ENCODE peak calls at places on chromosomes 7 and 10, in four cellular contexts. V is neural crest cell, K is brain microvascular endothelial cell, Z is AG08396. T is an unnamed sample.

GRCh38 chr10:29537799-29538198 is 97.0 kb downstream of the SVIL start:
- DNase-seq in V (no peak), K (no peak), Z (no peak), T (no peak)

GRCh38 chr7:94969434-94970084 is 62.2 kb downstream of the PPP1R9A start:
- DNase-seq in V (no peak), K (no peak), Z (no peak), T (no peak)

GRCh38 chr10:77671594-77672252 is 34.1 kb upstream of the KCNMA1 start:
- DNase-seq in V (no peak), K (no peak), Z (no peak), T (no peak)

GRCh38 chr10:131099028-131099427 is 212.5 kb downstream of the TCERG1L start:
- DNase-seq in V (no peak), K (no peak), Z (no peak), T (no peak)

GRCh38 chr7:116524609-116525297 is at the start of gene CAV1:
- DNase-seq in V (peak; percentile 18), K (peak; percentile 94), Z (peak; percentile 89), T (peak; percentile 95)

GRCh38 chr7:137771679-137772078 is 75.1 kb downstream of the DGKI start:
- DNase-seq in V (no peak), K (peak; percentile 91), Z (no peak), T (peak; percentile 47)

GRCh38 chr7:92609921-92610518 is 19.8 kb upstream of the FAM133B start:
- DNase-seq in V (no peak), K (no peak), Z (no peak), T (no peak)

GRCh38 chr10:117339569-117339968 is 35.7 kb downstream of the PDZD8 start:
- DNase-seq in V (no peak), K (peak; percentile 11), Z (peak; percentile 13), T (no peak)

GRCh38 chr10:21078410-21079329 is 181.6 kb upstream of the NEBL start:
- DNase-seq in V (peak; percentile 70), K (peak; percentile 58), Z (peak; percentile 50), T (peak; percentile 53)

GRCh38 chr7:31122649-31123058 is 70.5 kb downstream of the ADCYAP1R1 start:
- DNase-seq in V (peak; percentile 61), K (peak; percentile 79), Z (peak; percentile 76), T (peak; percentile 77)

GRCh38 chr10:91709394-91709798 is 76.5 kb upstream of the PPP1R3C start:
- DNase-seq in V (no peak), K (no peak), Z (no peak), T (no peak)

GRCh38 chr7:19405546-19405945 is 260.3 kb upstream of the FERD3L start:
- DNase-seq in V (no peak), K (peak; percentile 51), Z (no peak), T (no peak)

GRCh38 chr7:100413889-100414288 is 14.6 kb downstream of the ZCWPW1 start:
- DNase-seq in V (no peak), K (no peak), Z (no peak), T (no peak)